ENCODE peak calls at places on chromosomes 13 and 19, in four cellular contexts. One of them, this sample, is unnamed.

GRCh38 chr19:46574533-46574932 is 26.6 kb upstream of the CALM3 start:
- DNase-seq in activated CD4-positive, alpha-beta T cell treated with anti-CD3 and anti-CD28 coated beads, Interleukin-2, amount 50 U/mL, for 1 hour: peak
- DNase-seq in hepatocyte: no peak
- DNase-seq in CD4-positive, alpha-beta T cell: peak
- DNase-seq in this sample: no peak

GRCh38 chr13:89514534-89515312 is 1832.8 kb upstream of the MIR17HG start:
- DNase-seq in activated CD4-positive, alpha-beta T cell treated with anti-CD3 and anti-CD28 coated beads, Interleukin-2, amount 50 U/mL, for 1 hour: no peak
- DNase-seq in hepatocyte: peak
- DNase-seq in CD4-positive, alpha-beta T cell: no peak
- DNase-seq in this sample: no peak

GRCh38 chr19:6735181-6735891 is 2.0 kb downstream of the GPR108 start:
- DNase-seq in activated CD4-positive, alpha-beta T cell treated with anti-CD3 and anti-CD28 coated beads, Interleukin-2, amount 50 U/mL, for 1 hour: no peak
- DNase-seq in hepatocyte: peak
- DNase-seq in CD4-positive, alpha-beta T cell: no peak
- DNase-seq in this sample: no peak

GRCh38 chr19:17473041-17473440 is 2.7 kb downstream of the SLC27A1 start:
- DNase-seq in activated CD4-positive, alpha-beta T cell treated with anti-CD3 and anti-CD28 coated beads, Interleukin-2, amount 50 U/mL, for 1 hour: no peak
- DNase-seq in hepatocyte: no peak
- DNase-seq in CD4-positive, alpha-beta T cell: no peak
- DNase-seq in this sample: no peak

GRCh38 chr13:37618554-37618953 is 20.0 kb upstream of the POSTN start:
- DNase-seq in activated CD4-positive, alpha-beta T cell treated with anti-CD3 and anti-CD28 coated beads, Interleukin-2, amount 50 U/mL, for 1 hour: no peak
- DNase-seq in hepatocyte: no peak
- DNase-seq in CD4-positive, alpha-beta T cell: no peak
- DNase-seq in this sample: no peak

GRCh38 chr19:13089139-13089856 is 13.4 kb downstream of the LYL1 start:
- DNase-seq in activated CD4-positive, alpha-beta T cell treated with anti-CD3 and anti-CD28 coated beads, Interleukin-2, amount 50 U/mL, for 1 hour: peak
- DNase-seq in hepatocyte: no peak
- DNase-seq in CD4-positive, alpha-beta T cell: no peak
- DNase-seq in this sample: no peak

GRCh38 chr13:36207672-36208071 is 6.7 kb downstream of the SOHLH2 start:
- DNase-seq in activated CD4-positive, alpha-beta T cell treated with anti-CD3 and anti-CD28 coated beads, Interleukin-2, amount 50 U/mL, for 1 hour: no peak
- DNase-seq in hepatocyte: no peak
- DNase-seq in CD4-positive, alpha-beta T cell: no peak
- DNase-seq in this sample: no peak

GRCh38 chr13:49419292-49419691 is 24.6 kb downstream of the CAB39L start:
- DNase-seq in activated CD4-positive, alpha-beta T cell treated with anti-CD3 and anti-CD28 coated beads, Interleukin-2, amount 50 U/mL, for 1 hour: no peak
- DNase-seq in hepatocyte: no peak
- DNase-seq in CD4-positive, alpha-beta T cell: no peak
- DNase-seq in this sample: no peak

GRCh38 chr19:43594081-43594697 is 1.7 kb downstream of the IRGQ start:
- DNase-seq in activated CD4-positive, alpha-beta T cell treated with anti-CD3 and anti-CD28 coated beads, Interleukin-2, amount 50 U/mL, for 1 hour: no peak
- DNase-seq in hepatocyte: no peak
- DNase-seq in CD4-positive, alpha-beta T cell: no peak
- DNase-seq in this sample: no peak

GRCh38 chr13:113879506-113880360 is 15.9 kb upstream of the GAS6 start:
- DNase-seq in activated CD4-positive, alpha-beta T cell treated with anti-CD3 and anti-CD28 coated beads, Interleukin-2, amount 50 U/mL, for 1 hour: no peak
- DNase-seq in hepatocyte: no peak
- DNase-seq in CD4-positive, alpha-beta T cell: no peak
- DNase-seq in this sample: no peak

GRCh38 chr13:110017379-110017778 is 231.0 kb upstream of the IRS2 start:
- DNase-seq in activated CD4-positive, alpha-beta T cell treated with anti-CD3 and anti-CD28 coated beads, Interleukin-2, amount 50 U/mL, for 1 hour: no peak
- DNase-seq in hepatocyte: peak
- DNase-seq in CD4-positive, alpha-beta T cell: no peak
- DNase-seq in this sample: no peak

GRCh38 chr13:30071890-30072817 is 221.7 kb upstream of the UBL3 start:
- DNase-seq in activated CD4-positive, alpha-beta T cell treated with anti-CD3 and anti-CD28 coated beads, Interleukin-2, amount 50 U/mL, for 1 hour: no peak
- DNase-seq in hepatocyte: peak
- DNase-seq in CD4-positive, alpha-beta T cell: no peak
- DNase-seq in this sample: no peak

GRCh38 chr13:112227031-112227430 is 149.1 kb upstream of the SPACA7 start:
- DNase-seq in activated CD4-positive, alpha-beta T cell treated with anti-CD3 and anti-CD28 coated beads, Interleukin-2, amount 50 U/mL, for 1 hour: no peak
- DNase-seq in hepatocyte: no peak
- DNase-seq in CD4-positive, alpha-beta T cell: no peak
- DNase-seq in this sample: no peak

GRCh38 chr13:94195715-94196114 is 283.8 kb downstream of the DCT start:
- DNase-seq in activated CD4-positive, alpha-beta T cell treated with anti-CD3 and anti-CD28 coated beads, Interleukin-2, amount 50 U/mL, for 1 hour: no peak
- DNase-seq in hepatocyte: peak
- DNase-seq in CD4-positive, alpha-beta T cell: no peak
- DNase-seq in this sample: no peak

GRCh38 chr13:100203696-100204367 is 114.9 kb downstream of the PCCA start:
- DNase-seq in activated CD4-positive, alpha-beta T cell treated with anti-CD3 and anti-CD28 coated beads, Interleukin-2, amount 50 U/mL, for 1 hour: no peak
- DNase-seq in hepatocyte: no peak
- DNase-seq in CD4-positive, alpha-beta T cell: no peak
- DNase-seq in this sample: no peak

GRCh38 chr19:36084231-36085009 is 26.5 kb upstream of the OVOL3 start:
- DNase-seq in activated CD4-positive, alpha-beta T cell treated with anti-CD3 and anti-CD28 coated beads, Interleukin-2, amount 50 U/mL, for 1 hour: no peak
- DNase-seq in hepatocyte: no peak
- DNase-seq in CD4-positive, alpha-beta T cell: no peak
- DNase-seq in this sample: no peak

GRCh38 chr19:55668603-55669348 is 6.2 kb upstream of the EPN1 start:
- DNase-seq in activated CD4-positive, alpha-beta T cell treated with anti-CD3 and anti-CD28 coated beads, Interleukin-2, amount 50 U/mL, for 1 hour: no peak
- DNase-seq in hepatocyte: no peak
- DNase-seq in CD4-positive, alpha-beta T cell: no peak
- DNase-seq in this sample: no peak

GRCh38 chr19:40704491-40705361 is 12.0 kb downstream of the COQ8B start:
- DNase-seq in activated CD4-positive, alpha-beta T cell treated with anti-CD3 and anti-CD28 coated beads, Interleukin-2, amount 50 U/mL, for 1 hour: no peak
- DNase-seq in hepatocyte: no peak
- DNase-seq in CD4-positive, alpha-beta T cell: no peak
- DNase-seq in this sample: no peak

GRCh38 chr19:33482486-33482885 is 39.1 kb downstream of the PEPD start:
- DNase-seq in activated CD4-positive, alpha-beta T cell treated with anti-CD3 and anti-CD28 coated beads, Interleukin-2, amount 50 U/mL, for 1 hour: no peak
- DNase-seq in hepatocyte: no peak
- DNase-seq in CD4-positive, alpha-beta T cell: no peak
- DNase-seq in this sample: no peak

GRCh38 chr13:41463823-41464602 is 6.7 kb downstream of the RGCC start:
- DNase-seq in activated CD4-positive, alpha-beta T cell treated with anti-CD3 and anti-CD28 coated beads, Interleukin-2, amount 50 U/mL, for 1 hour: peak
- DNase-seq in hepatocyte: no peak
- DNase-seq in CD4-positive, alpha-beta T cell: no peak
- DNase-seq in this sample: no peak

GRCh38 chr19:14159059-14159458 is 22.7 kb upstream of the ASF1B start:
- DNase-seq in activated CD4-positive, alpha-beta T cell treated with anti-CD3 and anti-CD28 coated beads, Interleukin-2, amount 50 U/mL, for 1 hour: no peak
- DNase-seq in hepatocyte: no peak
- DNase-seq in CD4-positive, alpha-beta T cell: no peak
- DNase-seq in this sample: no peak

GRCh38 chr19:16585808-16586476 is 13.7 kb upstream of the SLC35E1 start:
- DNase-seq in activated CD4-positive, alpha-beta T cell treated with anti-CD3 and anti-CD28 coated beads, Interleukin-2, amount 50 U/mL, for 1 hour: no peak
- DNase-seq in hepatocyte: no peak
- DNase-seq in CD4-positive, alpha-beta T cell: no peak
- DNase-seq in this sample: no peak

GRCh38 chr13:48979892-48980291 is 4.2 kb downstream of the FNDC3A start:
- DNase-seq in activated CD4-positive, alpha-beta T cell treated with anti-CD3 and anti-CD28 coated beads, Interleukin-2, amount 50 U/mL, for 1 hour: no peak
- DNase-seq in hepatocyte: no peak
- DNase-seq in CD4-positive, alpha-beta T cell: no peak
- DNase-seq in this sample: peak

GRCh38 chr19:48479686-48480085 is 10.5 kb downstream of the CYTH2 start:
- DNase-seq in activated CD4-positive, alpha-beta T cell treated with anti-CD3 and anti-CD28 coated beads, Interleukin-2, amount 50 U/mL, for 1 hour: no peak
- DNase-seq in hepatocyte: no peak
- DNase-seq in CD4-positive, alpha-beta T cell: no peak
- DNase-seq in this sample: no peak

GRCh38 chr13:73782781-73783180 is 351.4 kb downstream of the KLF12 start:
- DNase-seq in activated CD4-positive, alpha-beta T cell treated with anti-CD3 and anti-CD28 coated beads, Interleukin-2, amount 50 U/mL, for 1 hour: no peak
- DNase-seq in hepatocyte: no peak
- DNase-seq in CD4-positive, alpha-beta T cell: no peak
- DNase-seq in this sample: no peak

GRCh38 chr19:19405919-19406877 is 723 bp downstream of the GATAD2A start:
- DNase-seq in activated CD4-positive, alpha-beta T cell treated with anti-CD3 and anti-CD28 coated beads, Interleukin-2, amount 50 U/mL, for 1 hour: peak
- DNase-seq in hepatocyte: peak
- DNase-seq in CD4-positive, alpha-beta T cell: no peak
- DNase-seq in this sample: no peak

GRCh38 chr19:5153601-5154128 is 184.8 kb downstream of the KDM4B start:
- DNase-seq in activated CD4-positive, alpha-beta T cell treated with anti-CD3 and anti-CD28 coated beads, Interleukin-2, amount 50 U/mL, for 1 hour: no peak
- DNase-seq in hepatocyte: no peak
- DNase-seq in CD4-positive, alpha-beta T cell: no peak
- DNase-seq in this sample: no peak

This sample was measured in pons.